ENCODE peak calls at places on chromosome 1, in four cellular contexts. B, C, G and A are unnamed samples.
A peak's percentile ranks its signal among the peaks of the same experiment; 100 is the strongest.

GRCh38 chr1:9020325-9020724 is 5.9 kb downstream of the SLC2A7 start:
- DNase-seq in B (no peak), C (no peak), G (no peak), A (no peak)

GRCh38 chr1:160741092-160741501 is 2.0 kb downstream of the SLAMF7 start:
- DNase-seq in B (no peak), C (no peak), G (no peak), A (no peak)

GRCh38 chr1:113429461-113430153 is 39.3 kb downstream of the MAGI3 start:
- DNase-seq in B (no peak), C (no peak), G (no peak), A (no peak)

GRCh38 chr1:243233908-243234307 is 21.2 kb downstream of the CEP170 start:
- DNase-seq in B (no peak), C (peak; percentile 47), G (no peak), A (no peak)

GRCh38 chr1:90211101-90211500 is 216.2 kb downstream of the ZNF326 start:
- DNase-seq in B (no peak), C (no peak), G (no peak), A (no peak)

GRCh38 chr1:63817152-63817667 is 43.4 kb downstream of the ROR1 start:
- DNase-seq in B (no peak), C (no peak), G (no peak), A (no peak)

GRCh38 chr1:38004284-38005101 is 821 bp downstream of the FHL3 start:
- DNase-seq in B (no peak), C (no peak), G (no peak), A (no peak)

GRCh38 chr1:207752456-207753132 is 740 bp downstream of the CD46 start:
- DNase-seq in B (no peak), C (no peak), G (no peak), A (no peak)

GRCh38 chr1:33682371-33682770 is 181.5 kb upstream of the HMGB4 start:
- DNase-seq in B (no peak), C (no peak), G (no peak), A (no peak)

GRCh38 chr1:245583081-245583480 is 428.3 kb downstream of the KIF26B start:
- DNase-seq in B (no peak), C (no peak), G (no peak), A (no peak)